ENCODE peak calls at places on chromosomes 4 and X, in eight cellular contexts. J, I, Q, K, P, B, R and N are unnamed samples.

GRCh38 chr4:38177792-38178665 is 217.8 kb downstream of the PTTG2 start:
- DNase-seq in Q (no peak), K (peak; percentile 79), B (no peak), I (peak; percentile 93), R (no peak), J (peak; percentile 93), P (peak; percentile 92), N (no peak)

GRCh38 chrX:105375816-105376215 is 155.3 kb upstream of the TEX13A start:
- DNase-seq in Q (no peak), B (no peak), R (peak; percentile 10), K (peak; percentile 77), I (no peak), J (no peak), P (no peak), N (peak; percentile 2)

GRCh38 chrX:118603981-118604380 is 108.4 kb downstream of the DOCK11 start:
- DNase-seq in B (peak; percentile 62), I (no peak), J (no peak), K (peak; percentile 76), Q (peak; percentile 24), R (peak; percentile 44), P (no peak), N (peak; percentile 16)

GRCh38 chr4:80305466-80305865 is 30.1 kb upstream of the CFAP299 start:
- DNase-seq in R (peak; percentile 88), P (no peak), Q (no peak), I (no peak), B (peak; percentile 78), J (no peak), K (peak; percentile 49), N (no peak)

GRCh38 chr4:17561195-17561909 is 15.6 kb upstream of the LAP3 start:
- DNase-seq in P (no peak), R (peak; percentile 69), Q (no peak), I (no peak), K (peak; percentile 30), J (no peak), B (peak; percentile 50), N (peak; percentile 58)

GRCh38 chr4:52643846-52644245 is 15.3 kb downstream of the USP46 start:
- DNase-seq in K (peak; percentile 80), I (peak; percentile 89), P (peak; percentile 82), B (no peak), Q (no peak), R (peak; percentile 78), J (peak; percentile 89), N (peak; percentile 99)

GRCh38 chr4:112142152-112142551 is 3.1 kb upstream of the FAM241A start:
- DNase-seq in P (no peak), Q (no peak), R (no peak), K (no peak), I (no peak), J (no peak), B (no peak), N (no peak)

GRCh38 chr4:82678046-82678445 is 116.3 kb upstream of the TMEM150C start:
- DNase-seq in K (peak; percentile 41), B (no peak), P (no peak), J (no peak), Q (no peak), R (no peak), I (no peak), N (no peak)

GRCh38 chrX:26889574-26889973 is 573.6 kb downstream of the PPP4R3C start:
- DNase-seq in P (no peak), K (no peak), I (no peak), J (no peak), Q (no peak), R (no peak), B (no peak), N (no peak)

GRCh38 chr4:41525129-41525528 is 12.8 kb upstream of the LIMCH1 start:
- DNase-seq in I (no peak), K (peak; percentile 92), R (peak; percentile 99), J (no peak), B (no peak), Q (no peak), P (no peak), N (no peak)

GRCh38 chr4:98544818-98545399 is 113.5 kb downstream of the TSPAN5 start:
- DNase-seq in I (no peak), J (no peak), R (no peak), B (no peak), P (no peak), Q (no peak), K (no peak), N (no peak)

GRCh38 chr4:147884536-147884935 is 152.6 kb downstream of the ARHGAP10 start:
- DNase-seq in R (no peak), Q (no peak), P (no peak), J (no peak), B (no peak), K (no peak), I (no peak), N (no peak)